ENCODE peak calls at places on chromosome 7, in ten cellular contexts. R is NB4; K is NCI-H1105; Q is COR-L47; O is CD8-positive, alpha-beta memory T cell; D is NCI-H446; G is stimulated activated CD4-positive, alpha-beta T cell treated with anti-CD3 and anti-CD28 coated beads, TNF-alpha, amount 100 ng/mL, for 4 hours; A is iris pigment epithelial cell; W is effector CD4-positive, alpha-beta T cell; U is HS-27A. C is an unnamed sample.

GRCh38 chr7:818031-818699 is 14.1 kb upstream of the SUN1 start:
- DNase-seq in O (no peak), G (no peak), W (no peak), K (no peak), A (peak), R (peak), U (no peak), D (peak), Q (no peak), C (no peak)

GRCh38 chr7:128396357-128396756 is 13.4 kb downstream of the IMPDH1 start:
- DNase-seq in A (no peak), G (no peak), O (no peak), W (no peak), Q (no peak), R (no peak), D (no peak), K (no peak), U (no peak), C (no peak)

GRCh38 chr7:5702876-5703571 is 78.4 kb downstream of the RNF216 start:
- DNase-seq in G (no peak), Q (peak), R (no peak), K (no peak), W (no peak), U (no peak), A (peak), D (no peak), O (no peak), C (no peak)

GRCh38 chr7:75762350-75762917 is 9.6 kb downstream of the CCL26 start:
- DNase-seq in O (no peak), A (peak), D (no peak), R (peak), U (no peak), K (peak), Q (peak), W (no peak), G (no peak), C (peak)

GRCh38 chr7:64574481-64575159 is 11.7 kb upstream of the ZNF680 start:
- DNase-seq in W (no peak), K (peak), Q (no peak), A (peak), G (no peak), O (no peak), U (no peak), D (no peak), R (no peak), C (no peak)

GRCh38 chr7:50704844-50705243 is 77.9 kb downstream of the GRB10 start:
- DNase-seq in K (no peak), D (no peak), Q (no peak), W (no peak), O (no peak), A (no peak), G (no peak), R (no peak), U (no peak), C (no peak)

GRCh38 chr7:49424109-49424508 is 349.3 kb upstream of the VWC2 start:
- DNase-seq in U (no peak), G (no peak), O (no peak), D (no peak), W (no peak), K (no peak), R (no peak), A (no peak), Q (no peak), C (no peak)

GRCh38 chr7:50303082-50303893 is 1.2 kb upstream of the IKZF1 start:
- DNase-seq in D (no peak), O (no peak), K (no peak), W (no peak), R (no peak), U (no peak), Q (no peak), G (no peak), A (no peak), C (no peak)

GRCh38 chr7:116698930-116699722 is 27.1 kb downstream of the MET start:
- DNase-seq in U (no peak), A (no peak), G (no peak), R (no peak), W (no peak), Q (peak), O (no peak), K (peak), D (no peak), C (no peak)

C was measured in MV-4-11.